ENCODE peak calls at places on chromosomes 6 and 20, in ten cellular contexts. P is NCI-H2171 treated with DMSO at 0.1 percent for 48 hours; T is HS-5; G is progenitor cell of endocrine pancreas; K is MV-4-11; I is endothelial cell; Z is astrocyte of the spinal cord; R is Daoy; U is gastrocnemius medialis; D is CD8-positive, alpha-beta T cell. O is an unnamed sample.
A peak's percentile ranks its signal among the peaks of the same experiment; 100 is the strongest.

GRCh38 chr20:10672579-10673127 is 1.1 kb downstream of the JAG1 start:
- DNase-seq in U (no peak), D (peak; percentile 22), K (peak; percentile 34), T (no peak), I (peak; percentile 39), G (peak; percentile 23), P (peak; percentile 27), Z (peak; percentile 69), R (peak; percentile 66), O (no peak)

GRCh38 chr6:119620846-119621570 is 271.4 kb upstream of the MAN1A1 start:
- DNase-seq in K (no peak), U (no peak), D (no peak), T (peak; percentile 92), Z (peak; percentile 91), R (peak; percentile 77), P (no peak), G (no peak), I (no peak), O (peak; percentile 86)

GRCh38 chr6:147954938-147955337 is 387.7 kb upstream of the SASH1 start:
- DNase-seq in U (no peak), D (no peak), R (no peak), I (no peak), K (no peak), T (no peak), G (no peak), Z (no peak), P (no peak), O (no peak)

GRCh38 chr20:35690265-35690664 is 8.9 kb downstream of the NFS1 start:
- DNase-seq in P (no peak), R (no peak), G (no peak), T (no peak), D (no peak), I (no peak), Z (no peak), U (no peak), K (no peak), O (no peak)

GRCh38 chr6:80214436-80215022 is 108.1 kb downstream of the BCKDHB start:
- DNase-seq in G (no peak), D (no peak), K (peak; percentile 36), R (peak; percentile 42), T (no peak), U (no peak), Z (peak; percentile 66), P (peak; percentile 71), I (peak; percentile 12), O (no peak)

GRCh38 chr6:161918608-161919205 is 644.8 kb upstream of the AGPAT4 start:
- DNase-seq in U (no peak), P (no peak), D (no peak), T (no peak), Z (no peak), G (no peak), I (no peak), R (no peak), K (no peak), O (no peak)

GRCh38 chr6:36956111-36956820 is 1.7 kb downstream of the PI16 start:
- DNase-seq in Z (no peak), P (no peak), T (no peak), D (no peak), R (peak; percentile 55), I (no peak), G (no peak), U (no peak), K (no peak), O (no peak)

GRCh38 chr6:126672654-126673053 is 332.7 kb downstream of the CENPW start:
- DNase-seq in U (no peak), T (no peak), I (no peak), P (no peak), Z (peak; percentile 32), G (no peak), R (no peak), D (no peak), K (no peak), O (no peak)

GRCh38 chr6:68718379-68719073 is 83.4 kb downstream of the ADGRB3 start:
- DNase-seq in G (no peak), D (no peak), R (no peak), I (no peak), U (no peak), T (peak; percentile 80), Z (peak; percentile 58), K (no peak), P (peak; percentile 79), O (peak; percentile 41)

O was measured in non-pigmented ciliary epithelial cell.